ENCODE peak calls at places on chromosomes 13 and 19, in seven cellular contexts. L is NCI-H1105 treated with DMSO at 0.1 percent for 48 hours, V is psoas muscle, H is neural crest cell, J is T-helper 1 cell, C is IMR-90, B is non-pigmented ciliary epithelial cell. X is an unnamed sample.

GRCh38 chr13:67076378-67076777 is 153.8 kb downstream of the PCDH9 start:
- DNase-seq in L (no peak), V (no peak), H (no peak), J (no peak), C (peak), B (peak), X (no peak)

GRCh38 chr19:6528544-6529121 is 2.2 kb upstream of the TNFSF9 start:
- DNase-seq in L (no peak), V (peak), H (no peak), J (no peak), C (no peak), B (no peak), X (no peak)

GRCh38 chr13:114106991-114107685 is 25.3 kb downstream of the RASA3 start:
- DNase-seq in L (no peak), V (peak), H (no peak), J (no peak), C (no peak), B (no peak), X (no peak)

GRCh38 chr19:10418281-10419199 is 1.8 kb upstream of the PDE4A start:
- DNase-seq in L (no peak), V (no peak), H (no peak), J (no peak), C (no peak), B (no peak), X (no peak)

GRCh38 chr13:111152836-111153235 is 37.7 kb downstream of the ARHGEF7 start:
- DNase-seq in L (no peak), V (no peak), H (no peak), J (no peak), C (no peak), B (no peak), X (no peak)

GRCh38 chr13:84479656-84480055 is 597.4 kb upstream of the SLITRK1 start:
- DNase-seq in L (no peak), V (no peak), H (no peak), J (no peak), C (peak), B (peak), X (no peak)

GRCh38 chr19:17565611-17566010 is 10.2 kb downstream of the COLGALT1 start:
- DNase-seq in L (no peak), V (no peak), H (no peak), J (no peak), C (peak), B (no peak), X (no peak)

GRCh38 chr13:74316531-74316930 is 182.3 kb upstream of the KLF12 start:
- DNase-seq in L (no peak), V (no peak), H (no peak), J (peak), C (peak), B (no peak), X (no peak)

GRCh38 chr13:27406178-27406939 is 18.1 kb upstream of the GTF3A start:
- DNase-seq in L (peak), V (no peak), H (no peak), J (peak), C (peak), B (no peak), X (no peak)

GRCh38 chr13:48808689-48809088 is 155.0 kb downstream of the CYSLTR2 start:
- DNase-seq in L (no peak), V (no peak), H (no peak), J (no peak), C (peak), B (no peak), X (no peak)

GRCh38 chr13:104987621-104988020 is 1547.8 kb downstream of the EFNB2 start:
- DNase-seq in L (no peak), V (no peak), H (no peak), J (no peak), C (no peak), B (no peak), X (no peak)

GRCh38 chr13:42812311-42812710 is 30.9 kb downstream of the FAM216B start:
- DNase-seq in L (no peak), V (no peak), H (no peak), J (no peak), C (no peak), B (no peak), X (no peak)

GRCh38 chr13:19587635-19588300 is 26.4 kb upstream of the TPTE2 start:
- DNase-seq in L (peak), V (no peak), H (no peak), J (peak), C (peak), B (no peak), X (no peak)

GRCh38 chr19:39310558-39311311 is 9.9 kb downstream of the LRFN1 start:
- DNase-seq in L (no peak), V (no peak), H (no peak), J (no peak), C (no peak), B (no peak), X (no peak)

GRCh38 chr13:50511877-50512332 is 331.6 kb downstream of the DLEU7 start:
- DNase-seq in L (no peak), V (no peak), H (no peak), J (no peak), C (no peak), B (no peak), X (no peak)

GRCh38 chr13:22665531-22665930 is 515.2 kb upstream of the SGCG start:
- DNase-seq in L (peak), V (no peak), H (no peak), J (no peak), C (no peak), B (no peak), X (no peak)

GRCh38 chr19:39817888-39818561 is 15.9 kb downstream of the DYRK1B start:
- DNase-seq in L (no peak), V (no peak), H (no peak), J (no peak), C (no peak), B (no peak), X (no peak)

GRCh38 chr19:18798384-18799352 is 7.6 kb upstream of the COMP start:
- DNase-seq in L (no peak), V (no peak), H (no peak), J (no peak), C (no peak), B (no peak), X (no peak)

GRCh38 chr19:48926909-48927308 is 6.6 kb upstream of the DHDH start:
- DNase-seq in L (no peak), V (peak), H (no peak), J (peak), C (peak), B (peak), X (no peak)

GRCh38 chr13:32537580-32538233 is 888 bp downstream of the N4BP2L2 start:
- DNase-seq in L (no peak), V (peak), H (peak), J (peak), C (no peak), B (no peak), X (peak)

GRCh38 chr19:4776436-4777205 is 14.9 kb upstream of the FEM1A start:
- DNase-seq in L (no peak), V (no peak), H (no peak), J (no peak), C (no peak), B (no peak), X (no peak)

GRCh38 chr19:51760811-51761356 is at the start of gene FPR2:
- DNase-seq in L (no peak), V (no peak), H (no peak), J (no peak), C (no peak), B (no peak), X (no peak)

GRCh38 chr13:32047796-32048195 is 16.2 kb downstream of the FRY start:
- DNase-seq in L (no peak), V (no peak), H (no peak), J (no peak), C (no peak), B (no peak), X (no peak)

GRCh38 chr13:20394506-20394905 is 131.2 kb downstream of the CRYL1 start:
- DNase-seq in L (no peak), V (no peak), H (no peak), J (no peak), C (no peak), B (no peak), X (no peak)

GRCh38 chr13:91142572-91142971 is 204.9 kb upstream of the MIR17HG start:
- DNase-seq in L (no peak), V (no peak), H (no peak), J (no peak), C (peak), B (peak), X (no peak)

GRCh38 chr19:30335306-30335886 is 36.8 kb upstream of the ZNF536 start:
- DNase-seq in L (no peak), V (no peak), H (no peak), J (no peak), C (no peak), B (no peak), X (no peak)

GRCh38 chr13:74768521-74769090 is 634.4 kb upstream of the KLF12 start:
- DNase-seq in L (no peak), V (no peak), H (no peak), J (no peak), C (no peak), B (no peak), X (no peak)

GRCh38 chr13:104085611-104086010 is 1019.4 kb upstream of the SLC10A2 start:
- DNase-seq in L (no peak), V (no peak), H (no peak), J (no peak), C (no peak), B (no peak), X (no peak)

X was measured in T-helper 22 cell.